ENCODE peak calls at places on chromosomes 4 and X, in six cellular contexts. O is Peyer's patch, E is A549, Q is psoas muscle, S is heart right ventricle, Z is body of pancreas. W is an unnamed sample. For H3K4me1, the result is how much of the 10 kb centered on the place peaks cover.

GRCh38 chr4:185213341-185213740 is 3.9 kb downstream of the SNX25 start:
- DNase-seq in S (no peak), E (no peak), Q (no peak), O (no peak), Z (no peak), W (no peak)

GRCh38 chr4:71275004-71275403 is 63.8 kb upstream of the SLC4A4 start:
- DNase-seq in E (no peak), Q (no peak), O (no peak), S (no peak), Z (no peak), W (no peak)

GRCh38 chr4:169266081-169266480 is 4.7 kb downstream of the SH3RF1 start:
- DNase-seq in Q (no peak), S (no peak), O (no peak), Z (no peak), E (no peak), W (no peak)

GRCh38 chrX:128021566-128021965 is 30.6 kb downstream of the ACTRT1 start:
- DNase-seq in O (no peak), E (no peak), S (no peak), Q (no peak), Z (no peak), W (no peak)

GRCh38 chrX:25016938-25017598 is 1.3 kb upstream of the ARX start:
- DNase-seq in S (no peak), Z (no peak), E (no peak), Q (no peak), O (no peak), W (no peak)

GRCh38 chr4:973431-974397 is at the start of gene DGKQ:
- DNase-seq in O (peak), S (peak), Z (peak), E (peak), Q (peak), W (peak)

GRCh38 chrX:103404225-103405008 is 28.1 kb downstream of the BEX3 start:
- DNase-seq in O (peak), Z (peak), S (peak), E (peak), Q (peak), W (peak)

GRCh38 chr4:123832173-123833026 is 435.8 kb downstream of the SPRY1 start:
- DNase-seq in Q (peak), S (peak), O (no peak), Z (no peak), E (no peak), W (peak)

GRCh38 chr4:182555997-182556418 is 312.8 kb downstream of the TENM3 start:
- DNase-seq in O (no peak), E (no peak), Z (no peak), S (no peak), Q (no peak), W (no peak)

GRCh38 chr4:54930226-54930625 is 195.2 kb downstream of the KDR start:
- DNase-seq in S (peak), E (no peak), Q (no peak), Z (no peak), O (no peak), W (no peak)

GRCh38 chr4:127247293-127247952 is 385.3 kb upstream of the INTU start:
- DNase-seq in Z (no peak), Q (no peak), S (no peak), E (no peak), O (no peak), W (no peak)

GRCh38 chrX:2427147-2427546 is 73.6 kb downstream of the DHRSX start:
- DNase-seq in Q (no peak), S (no peak), Z (no peak), O (no peak), E (no peak), W (no peak)

GRCh38 chr4:142366821-142367220 is 479.3 kb downstream of the INPP4B start:
- DNase-seq in E (no peak), S (no peak), O (no peak), Z (no peak), Q (no peak), W (no peak)

GRCh38 chr4:82801910-82802521 is 3.4 kb upstream of the SCD5 start:
- DNase-seq in Z (peak), Q (no peak), E (peak), O (no peak), S (no peak), W (no peak)

GRCh38 chr4:177079327-177079726 is 230.3 kb upstream of the NEIL3 start:
- DNase-seq in S (no peak), E (no peak), Q (no peak), Z (no peak), O (no peak), W (no peak)

GRCh38 chr4:36351082-36351666 is 69.8 kb downstream of the DTHD1 start:
- DNase-seq in E (peak), O (peak), Q (peak), Z (peak), S (peak), W (peak)

GRCh38 chr4:2364654-2365053 is 53.8 kb downstream of the ZFYVE28 start:
- DNase-seq in S (peak), E (no peak), Z (no peak), O (peak), Q (peak), W (no peak)

GRCh38 chr4:20984011-20984836 is 284.0 kb downstream of the PACRGL start:
- DNase-seq in Z (no peak), Q (peak), O (no peak), S (no peak), E (no peak), W (peak)

GRCh38 chrX:130094712-130095111 is 15.6 kb downstream of the ELF4 start:
- DNase-seq in Q (no peak), S (no peak), Z (no peak), E (no peak), O (no peak), W (no peak)

GRCh38 chrX:29890004-29890403 is 325.4 kb upstream of the MAGEB2 start:
- DNase-seq in Q (no peak), E (no peak), O (no peak), S (no peak), Z (no peak), W (no peak)

GRCh38 chr4:26766142-26766541 is 94.5 kb upstream of the STIM2 start:
- DNase-seq in S (no peak), Q (no peak), O (no peak), E (no peak), Z (no peak), W (no peak)

GRCh38 chr4:138927065-138927464 is 88.5 kb upstream of the NOCT start:
- DNase-seq in O (no peak), Q (no peak), Z (no peak), E (no peak), S (no peak), W (no peak)

GRCh38 chr4:7041851-7042696 is 1.1 kb upstream of the TADA2B start:
- DNase-seq in O (peak), Z (peak), Q (peak), E (no peak), S (peak), W (peak)

GRCh38 chrX:24405959-24406358 is 45.5 kb downstream of the SUPT20HL1 start:
- DNase-seq in Q (no peak), E (no peak), Z (no peak), O (no peak), S (no peak), W (no peak)

GRCh38 chr4:153755186-153755585 is 4.6 kb downstream of the RNF175 start:
- DNase-seq in S (no peak), E (no peak), Z (no peak), Q (no peak), O (no peak), W (no peak)

GRCh38 chr4:132180020-132180427 is 969.1 kb upstream of the PCDH10 start:
- DNase-seq in O (no peak), Q (no peak), S (no peak), Z (no peak), E (no peak), W (no peak)

GRCh38 chr4:170047774-170048354 is 21.7 kb upstream of the MFAP3L start:
- DNase-seq in O (peak), Q (no peak), Z (peak), S (peak), E (peak), W (peak)

GRCh38 chr4:182137343-182137742 is 105.9 kb upstream of the TENM3 start:
- DNase-seq in S (no peak), Q (no peak), E (no peak), O (no peak), Z (no peak), W (no peak)

GRCh38 chrX:78753571-78753970 is 6.1 kb downstream of the LPAR4 start:
- DNase-seq in Q (no peak), S (no peak), E (no peak), Z (no peak), O (no peak), W (no peak)

GRCh38 chrX:155768036-155768769 is 112.9 kb upstream of the VAMP7 start:
- DNase-seq in E (peak), Q (peak), Z (no peak), O (no peak), S (no peak), W (no peak)

GRCh38 chr4:131137196-131137595 is 2011.9 kb upstream of the PCDH10 start:
- DNase-seq in S (no peak), E (no peak), O (no peak), Q (no peak), Z (no peak), W (no peak)

GRCh38 chr4:55001538-55001937 is 123.9 kb downstream of the KDR start:
- DNase-seq in O (no peak), S (no peak), Z (no peak), Q (no peak), E (no peak), W (no peak)

GRCh38 chr4:128525387-128525786 is 237.8 kb upstream of the PGRMC2 start:
- DNase-seq in S (no peak), Q (no peak), O (no peak), Z (no peak), E (no peak), W (no peak)
- H3K4me3 ChIP-seq in S (no peak), Q (no peak), O (no peak), Z (no peak), E (no peak), W (no peak)

DNA sequence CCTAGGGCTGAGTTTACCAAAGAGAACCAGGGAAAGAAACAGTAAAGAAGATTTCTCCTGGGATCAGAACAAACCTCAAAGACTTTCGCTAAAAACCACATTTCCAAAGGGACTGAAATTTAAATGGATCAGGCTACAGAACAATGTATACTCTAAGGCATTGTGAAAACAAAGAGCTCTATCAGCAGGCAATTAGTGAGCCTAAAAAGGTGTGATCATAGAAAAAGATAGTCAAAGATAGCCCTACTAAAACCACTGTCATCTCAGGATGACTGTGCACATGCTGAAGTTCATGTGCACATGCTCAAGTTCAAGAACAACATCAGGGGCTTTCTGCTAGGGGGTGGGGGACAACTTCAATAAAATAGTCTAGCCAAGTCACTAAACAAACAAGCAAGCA is 12.9 kb upstream of the SMIM10L2A start:
- DNase-seq in E (no peak), O (no peak), Z (no peak), Q (no peak), S (no peak), W (no peak)
- H3K4me1 ChIP-seq in E (under half), O (under half), Z (under half), Q (under half), S (under half), W (under half)

DNA sequence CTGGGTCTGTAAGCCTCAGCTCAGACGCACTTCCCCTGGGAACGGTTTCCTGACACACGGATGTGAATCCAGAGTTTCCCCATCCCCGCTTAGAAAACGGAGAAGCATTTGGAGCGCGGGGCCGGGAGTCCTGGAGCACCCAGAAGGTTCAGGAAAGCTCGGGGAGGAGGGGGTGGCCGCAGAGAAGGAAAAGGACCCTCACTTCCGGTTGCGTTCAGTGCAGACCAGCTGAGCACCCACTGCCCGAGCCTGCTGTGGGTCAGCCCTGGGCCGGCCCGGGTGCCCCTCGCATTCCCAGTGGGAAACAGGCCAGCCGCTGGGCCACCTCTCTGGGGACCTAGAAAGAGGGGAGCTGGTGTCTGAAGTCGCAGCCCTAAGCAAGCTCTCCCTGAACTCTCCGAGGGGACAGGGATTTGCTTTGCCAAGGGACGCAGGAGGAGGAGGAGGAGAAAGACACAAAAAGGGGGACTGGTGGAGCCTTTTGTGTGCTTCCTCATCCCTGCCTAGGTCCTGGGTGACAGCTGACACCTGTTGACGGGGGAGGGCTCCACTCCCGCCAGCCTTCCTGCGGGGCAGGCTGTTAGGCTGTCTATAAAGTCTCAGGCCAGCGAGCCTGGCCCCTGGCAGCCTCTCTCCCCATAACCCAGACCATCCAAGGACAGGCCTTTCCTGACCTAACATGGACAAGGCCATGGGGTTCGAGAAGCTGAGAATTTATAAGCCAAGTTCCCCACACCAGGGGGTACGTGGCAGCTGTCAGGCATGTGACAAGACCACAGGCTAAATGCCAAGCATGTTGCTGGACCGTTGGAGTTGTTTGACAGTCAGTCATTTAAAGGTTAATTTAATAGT is 696 bp upstream of the EVC2 start:
- DNase-seq in S (no peak), Q (no peak), Z (peak), E (no peak), O (no peak), W (no peak)
- H3K4me3 ChIP-seq in S (peak), Q (peak), Z (peak), E (peak), O (peak), W (peak)

DNA sequence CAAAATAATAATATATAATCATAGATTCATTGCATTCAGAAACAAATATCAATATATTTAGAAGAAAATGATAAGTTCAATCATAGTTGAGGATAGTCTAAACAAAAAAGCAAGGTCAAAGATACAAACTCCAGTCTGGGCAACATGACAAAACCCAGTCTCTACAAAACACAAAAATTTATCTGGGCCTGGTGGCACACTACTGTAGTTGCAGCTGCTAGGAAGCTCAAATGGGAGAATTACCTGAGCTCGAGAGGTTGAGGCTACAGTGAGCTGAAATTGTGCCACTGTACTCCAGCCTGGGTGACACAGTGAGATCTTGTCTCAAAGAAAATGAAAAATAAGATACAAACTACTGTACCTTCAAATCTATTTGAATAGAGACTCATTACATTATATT is 52.7 kb upstream of the ANXA10 start:
- DNase-seq in Z (no peak), E (no peak), S (no peak), O (no peak), Q (no peak), W (no peak)
- H3K4me1 ChIP-seq in Z (under half), E (under half), S (under half), O (under half), Q (under half), W (under half)

GRCh38 chrX:105820247-105820646 is 2.1 kb upstream of the NRK start:
- DNase-seq in Q (no peak), E (no peak), Z (no peak), S (no peak), O (no peak), W (no peak)

GRCh38 chrX:105821471-105822081 is 763 bp upstream of the NRK start:
- DNase-seq in E (no peak), Q (no peak), S (no peak), O (peak), Z (peak), W (no peak)

GRCh38 chrX:105816517-105816916 is 5.8 kb upstream of the NRK start:
- DNase-seq in Z (no peak), S (no peak), E (no peak), Q (no peak), O (no peak), W (no peak)

GRCh38 chrX:105823092-105823454 is 734 bp downstream of the NRK start:
- DNase-seq in S (no peak), E (no peak), Q (no peak), O (no peak), Z (no peak), W (no peak)

GRCh38 chrX:105822138-105823091 is at the start of gene NRK:
- DNase-seq in Z (peak), Q (peak), S (peak), O (no peak), E (no peak), W (peak)
- H3K4me3 ChIP-seq in Z (no peak), Q (peak), S (peak), O (peak), E (no peak), W (peak)

DNA sequence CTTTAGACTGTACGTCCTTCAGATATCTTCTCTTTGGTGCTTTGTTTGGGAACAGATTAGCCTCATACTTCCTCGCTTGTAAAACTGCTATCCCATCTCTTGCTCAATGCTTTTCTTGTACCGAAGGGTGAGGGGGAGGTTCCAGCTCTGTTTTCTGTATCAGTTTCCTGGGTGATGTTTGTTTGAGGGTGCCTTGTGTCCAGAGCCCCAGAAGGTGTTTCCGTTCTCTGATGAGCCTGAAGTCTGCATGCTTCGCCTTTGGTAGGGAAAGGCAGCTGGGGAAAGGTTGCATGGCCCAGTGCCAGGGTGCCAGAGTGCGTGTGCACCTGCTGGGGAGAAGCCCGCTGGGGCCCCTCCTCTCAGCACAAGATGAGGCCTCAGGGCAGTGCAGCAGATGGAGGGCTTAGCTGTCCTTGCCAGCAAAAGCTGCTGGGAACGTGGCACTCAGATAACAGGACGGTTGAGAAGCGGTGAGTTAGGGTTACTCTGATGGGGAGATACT is 73.7 kb downstream of the TBL1X start:
- DNase-seq in O (peak), S (no peak), E (no peak), Q (no peak), Z (peak), W (no peak)
- H3K4me1 ChIP-seq in O (under half), S (under half), E (under half), Q (under half), Z (under half), W (under half)

GRCh38 chrX:77436682-77437081 is 10.5 kb upstream of the FGF16 start:
- DNase-seq in E (peak), O (no peak), Q (no peak), Z (no peak), S (no peak), W (no peak)
- H3K4me3 ChIP-seq in E (no peak), O (no peak), Q (no peak), Z (no peak), S (no peak), W (no peak)

DNA sequence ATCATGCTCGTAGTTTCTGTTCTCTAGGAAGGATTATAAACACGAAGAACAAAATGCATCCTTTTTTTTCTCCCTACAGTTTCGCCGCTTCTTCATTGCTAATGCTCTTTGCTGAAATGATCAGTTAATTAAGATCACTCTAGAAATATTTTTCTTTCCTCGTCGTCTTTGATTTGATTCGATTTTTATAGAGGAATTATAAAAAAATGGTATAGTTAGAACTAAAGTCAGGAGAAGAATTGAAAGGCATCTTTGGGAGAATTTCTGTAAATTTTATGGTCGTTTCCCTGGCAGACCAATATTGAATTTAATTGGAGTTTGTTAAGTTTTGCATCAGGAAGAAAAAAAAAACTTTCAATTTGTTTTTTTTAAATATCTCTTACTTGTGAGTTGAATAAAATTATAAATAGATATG is 1.1 kb upstream of the NKX3-2 start:
- DNase-seq in Z (no peak), E (no peak), S (no peak), Q (no peak), O (no peak), W (no peak)
- H3K4me1 ChIP-seq in Z (half or more), E (under half), S (half or more), Q (under half), O (under half), W (under half)

W was measured in uterus.